ENCODE peak calls at places on chromosomes 13 and 19, in four cellular contexts. Y is PC-3, W is mammary epithelial cell, S is HepG2. P is an unnamed sample.
A peak's percentile ranks its signal among the peaks of the same experiment; 100 is the strongest.

GRCh38 chr19:36032251-36033104 is at the start of gene CLIP3:
- DNase-seq in S (no peak), W (no peak), Y (no peak), P (peak; percentile 42)

GRCh38 chr13:78598933-78599332 is 4.4 kb downstream of the POU4F1 start:
- DNase-seq in S (no peak), Y (no peak), W (no peak), P (no peak)

GRCh38 chr19:2302319-2303208 is 5.4 kb downstream of the LINGO3 start:
- DNase-seq in S (no peak), Y (no peak), W (no peak), P (peak; percentile 40)

GRCh38 chr19:43675269-43675879 is 5.4 kb upstream of the PLAUR start:
- DNase-seq in S (no peak), Y (peak; percentile 93), W (peak; percentile 100), P (peak; percentile 54)

GRCh38 chr13:101467415-101467814 is 14.9 kb downstream of the ITGBL1 start:
- DNase-seq in W (no peak), Y (no peak), S (no peak), P (no peak)

GRCh38 chr19:30567535-30568232 is 195.5 kb downstream of the ZNF536 start:
- DNase-seq in S (no peak), W (no peak), Y (no peak), P (no peak)

GRCh38 chr19:23971598-23971997 is 56.9 kb downstream of the ZNF726 start:
- DNase-seq in S (no peak), Y (no peak), W (no peak), P (no peak)

GRCh38 chr13:36310417-36311108 is 12.9 kb upstream of the CCDC169 start:
- DNase-seq in S (no peak), W (no peak), Y (no peak), P (peak; percentile 12)

GRCh38 chr19:4971424-4971793 is 2.5 kb downstream of the KDM4B start:
- DNase-seq in W (peak; percentile 56), S (peak; percentile 59), Y (peak; percentile 60), P (no peak)

GRCh38 chr19:6674868-6675305 is 4.9 kb upstream of the TNFSF14 start:
- DNase-seq in W (peak; percentile 72), Y (peak; percentile 87), S (no peak), P (peak; percentile 70)

GRCh38 chr13:40920826-40921225 is 98.3 kb downstream of the ELF1 start:
- DNase-seq in Y (peak; percentile 19), W (peak; percentile 8), S (no peak), P (peak; percentile 47)

GRCh38 chr13:96992633-96993032 is 1.6 kb downstream of the OXGR1 start:
- DNase-seq in Y (no peak), W (no peak), S (no peak), P (no peak)

GRCh38 chr13:31045621-31046081 is 113.2 kb downstream of the TEX26 start:
- DNase-seq in W (peak; percentile 92), Y (peak; percentile 93), S (peak; percentile 69), P (peak; percentile 95)

GRCh38 chr19:42132030-42132628 is at the start of gene POU2F2:
- DNase-seq in W (no peak), S (no peak), Y (no peak), P (no peak)

GRCh38 chr19:52227196-52227940 is 37.5 kb downstream of the PPP2R1A start:
- DNase-seq in S (no peak), Y (no peak), W (no peak), P (no peak)

GRCh38 chr19:50204811-50205675 is 1.6 kb downstream of the MYH14 start:
- DNase-seq in Y (peak; percentile 85), S (peak; percentile 70), W (no peak), P (no peak)

GRCh38 chr13:105611424-105611823 is 924.0 kb downstream of the EFNB2 start:
- DNase-seq in S (no peak), W (peak; percentile 60), Y (no peak), P (peak; percentile 92)

GRCh38 chr19:49687566-49688316 is 1.7 kb upstream of the ADM5 start:
- DNase-seq in S (no peak), Y (peak; percentile 31), W (no peak), P (no peak)

GRCh38 chr13:43346427-43346826 is 323.0 kb downstream of the DNAJC15 start:
- DNase-seq in Y (no peak), W (no peak), S (no peak), P (peak; percentile 37)

GRCh38 chr19:49339364-49340068 is 4.3 kb downstream of the CD37 start:
- DNase-seq in Y (peak; percentile 93), S (no peak), W (peak; percentile 66), P (peak; percentile 84)

GRCh38 chr13:34064456-34065205 is 246.7 kb downstream of the RFC3 start:
- DNase-seq in W (no peak), Y (peak; percentile 22), S (no peak), P (peak; percentile 21)

GRCh38 chr13:94168784-94169512 is 310.5 kb downstream of the DCT start:
- DNase-seq in W (no peak), Y (no peak), S (no peak), P (peak; percentile 67)

GRCh38 chr19:800360-801029 is 3.2 kb downstream of the PTBP1 start:
- DNase-seq in Y (peak; percentile 61), S (peak; percentile 70), W (peak; percentile 80), P (peak; percentile 49)

GRCh38 chr13:104584481-104584880 is 1518.3 kb upstream of the SLC10A2 start:
- DNase-seq in W (no peak), Y (no peak), S (no peak), P (peak; percentile 69)

GRCh38 chr19:45161715-45162463 is 1.1 kb upstream of the NKPD1 start:
- DNase-seq in Y (peak; percentile 25), S (no peak), W (no peak), P (no peak)

GRCh38 chr19:15636026-15636425 is 4.7 kb upstream of the CYP4F3 start:
- DNase-seq in S (no peak), W (no peak), Y (no peak), P (no peak)

GRCh38 chr19:6773323-6773931 is 919 bp downstream of the VAV1 start:
- DNase-seq in S (no peak), Y (no peak), W (no peak), P (no peak)

GRCh38 chr13:30314069-30314468 is 6.7 kb upstream of the KATNAL1 start:
- DNase-seq in Y (no peak), S (no peak), W (no peak), P (no peak)

GRCh38 chr19:15238639-15239155 is 6.4 kb upstream of the EPHX3 start:
- DNase-seq in S (no peak), Y (no peak), W (no peak), P (no peak)

GRCh38 chr13:77351326-77351725 is 24.4 kb upstream of the MYCBP2 start:
- DNase-seq in Y (no peak), W (no peak), S (no peak), P (peak; percentile 3)

GRCh38 chr13:79777504-79777903 is 296.5 kb downstream of the NDFIP2 start:
- DNase-seq in W (no peak), S (no peak), Y (no peak), P (no peak)

DNA sequence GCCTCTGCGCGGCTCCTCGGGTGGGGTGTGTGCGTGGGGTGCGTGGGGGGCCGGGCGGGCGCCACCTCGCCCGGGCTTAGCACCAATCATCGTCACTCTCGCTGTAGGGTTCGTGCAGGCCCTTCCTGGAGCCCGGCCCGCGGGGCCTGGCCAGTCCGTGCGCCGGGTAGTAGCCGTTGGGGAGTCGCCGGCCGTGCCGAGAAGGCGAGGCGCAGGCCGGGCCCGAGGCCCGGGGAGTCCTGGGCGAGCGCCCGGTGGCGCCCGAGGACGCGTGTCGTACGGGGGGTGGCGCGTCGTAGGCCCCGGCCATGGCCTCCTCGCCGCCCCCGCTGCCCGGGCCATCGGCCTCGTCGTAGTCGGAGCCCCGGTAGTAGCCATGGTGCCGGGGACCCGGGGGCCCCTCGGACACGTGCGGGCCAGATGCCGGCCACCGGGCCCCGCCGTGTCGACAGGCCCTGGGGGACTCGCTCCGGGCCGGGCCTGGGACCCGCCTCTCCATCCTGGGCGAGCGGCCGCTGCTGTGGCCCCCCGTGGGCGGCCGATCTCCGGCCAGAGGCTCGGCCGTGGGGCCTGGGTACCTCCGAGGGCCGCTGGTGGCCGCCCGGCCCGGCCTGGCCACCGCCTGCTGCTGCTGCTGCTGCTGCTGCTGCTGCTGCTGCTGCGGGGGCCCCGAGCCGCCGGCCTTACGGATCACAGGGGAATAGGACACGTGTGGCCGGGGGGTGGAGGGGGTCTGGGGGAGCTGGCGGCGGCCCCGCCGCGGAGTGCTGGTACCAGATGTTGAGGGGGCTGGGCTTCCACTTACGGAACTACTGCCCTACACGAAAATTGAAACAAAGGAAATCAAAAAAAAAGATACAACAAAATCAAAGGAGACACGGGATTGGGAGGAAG is 57.3 kb downstream of the IER2 start:
- DNase-seq in S (no peak), W (no peak), Y (no peak), P (no peak)
- H3K9ac ChIP-seq in S (no peak overlapping the region), W (no peak overlapping the region), Y (no peak overlapping the region), P (peak overlapping the region; percentile 71)

DNA sequence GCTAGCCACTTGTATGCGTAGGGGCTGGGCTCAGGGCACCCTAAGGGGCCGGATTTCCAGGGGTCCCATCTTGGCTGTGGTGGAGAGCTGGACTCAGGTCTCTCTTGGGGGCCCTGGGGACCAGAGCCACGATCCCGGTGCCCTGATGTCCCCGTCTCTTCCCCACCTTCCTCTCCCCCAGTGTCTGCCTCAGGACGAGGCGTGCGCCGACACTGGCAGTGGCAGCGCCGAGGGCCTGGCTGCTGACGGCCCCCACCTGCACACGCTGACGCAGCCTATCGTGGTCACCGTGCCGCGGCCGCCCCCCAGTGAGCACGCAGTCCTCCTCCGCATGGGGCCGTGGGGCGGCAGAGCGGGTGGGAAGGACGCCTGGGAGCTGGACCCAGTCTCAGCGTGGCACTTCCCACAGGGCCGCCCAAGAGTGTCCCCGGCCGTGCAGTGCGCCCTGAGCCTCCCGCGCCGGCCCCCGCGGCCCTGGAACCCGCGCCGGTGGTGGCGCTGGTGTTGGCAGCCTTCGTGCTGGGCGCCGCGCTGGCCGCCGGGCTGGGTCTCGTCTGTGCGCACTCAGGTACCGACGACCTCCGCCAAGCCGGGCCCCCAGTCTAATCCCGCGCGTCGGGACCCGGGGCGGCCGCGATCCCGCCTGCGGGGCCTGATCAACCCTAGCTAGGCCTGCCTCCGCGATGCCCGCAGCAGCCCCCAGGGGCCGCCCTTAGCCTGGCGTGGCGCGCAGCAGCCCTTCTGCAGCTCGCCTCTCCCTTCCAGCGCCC is 2.7 kb upstream of the SNAPC2 start:
- DNase-seq in Y (peak; percentile 75), S (no peak), W (no peak), P (peak; percentile 19)
- TF ChIP-seq EZH2 in Y (no peak), S (no peak), W (peak; percentile 71), P (peak; percentile 80)

DNA sequence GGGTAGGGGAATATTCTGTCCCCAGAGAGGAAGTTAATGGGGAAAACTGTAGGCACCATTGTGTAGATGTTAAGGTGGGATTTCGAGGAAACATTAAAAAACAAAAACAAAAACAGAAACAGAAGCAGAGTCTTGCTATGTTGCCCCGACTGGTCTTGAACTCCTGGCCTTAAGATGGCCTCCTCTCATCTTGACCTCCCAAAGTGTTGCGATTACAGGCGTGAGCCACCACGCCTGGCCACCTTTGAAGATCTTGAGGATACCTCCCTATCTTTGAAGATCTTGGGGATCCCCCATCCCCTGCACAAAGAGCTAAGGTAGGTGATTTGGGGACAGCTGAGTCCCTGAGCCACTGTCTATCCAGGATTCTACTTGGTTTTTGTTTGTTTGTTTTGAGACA is 553 bp upstream of the ICAM3 start:
- DNase-seq in Y (no peak), S (no peak), W (no peak), P (no peak)
- H3K9ac ChIP-seq in Y (no peak overlapping the region), S (no peak overlapping the region), W (no peak overlapping the region), P (no peak overlapping the region)

GRCh38 chr13:27826379-27827353 is 34.4 kb downstream of the GSX1 start:
- DNase-seq in W (peak; percentile 75), Y (peak; percentile 85), S (peak; percentile 66), P (peak; percentile 63)
- TF ChIP-seq EZH2 in W (no peak), Y (no peak), S (no peak), P (no peak)